ENCODE peak calls at places on chromosome 3, in five cellular contexts. O is neural crest cell; A is effector CD4-positive, alpha-beta T cell; M is coronary artery; B is caudate nucleus. K is an unnamed sample.
A peak's percentile ranks its signal among the peaks of the same experiment; 100 is the strongest.

GRCh38 chr3:151460774-151461450 is at the start of gene IGSF10:
- DNase-seq in A (no peak), M (no peak), B (no peak), O (peak; percentile 14), K (peak; percentile 53)

GRCh38 chr3:66378256-66378655 is 122.6 kb downstream of the LRIG1 start:
- DNase-seq in A (peak; percentile 43), M (no peak), B (no peak), O (peak; percentile 45), K (peak; percentile 10)

GRCh38 chr3:194880940-194881925 is 195.6 kb downstream of the FAM43A start:
- DNase-seq in O (no peak), B (no peak), M (no peak), A (no peak), K (no peak)

GRCh38 chr3:98733055-98733777 is 29.9 kb upstream of the ST3GAL6 start:
- DNase-seq in M (no peak), B (no peak), O (peak; percentile 32), A (no peak), K (peak; percentile 44)

GRCh38 chr3:32733631-32734229 is 48.7 kb downstream of the CNOT10 start:
- DNase-seq in M (no peak), O (no peak), A (no peak), B (no peak), K (peak; percentile 42)

GRCh38 chr3:189652042-189652441 is 20.9 kb downstream of the TP63 start:
- DNase-seq in M (no peak), A (no peak), O (peak; percentile 12), B (no peak), K (no peak)

GRCh38 chr3:128385080-128385832 is 81.4 kb downstream of the DNAJB8 start:
- DNase-seq in M (peak; percentile 81), B (no peak), O (no peak), A (no peak), K (no peak)

GRCh38 chr3:112629425-112629824 is 11.5 kb downstream of the CCDC80 start:
- DNase-seq in O (no peak), A (no peak), B (no peak), M (no peak), K (peak; percentile 70)

GRCh38 chr3:158091526-158091925 is 14.7 kb downstream of the SHOX2 start:
- DNase-seq in A (no peak), M (no peak), B (no peak), O (no peak), K (peak; percentile 28)